ENCODE peak calls at places on chromosome 9, in five cellular contexts. One of them, this sample, is unnamed. For H3K9me2, the result is how much of the 10 kb centered on the place peaks cover.

GRCh38 chr9:9924369-9924768 is 688.4 kb downstream of the PTPRD start:
- DNase-seq in OCI-LY7: no peak
- DNase-seq in GM23338: no peak
- DNase-seq in MM.1S: peak
- DNase-seq in SK-N-SH: no peak
- DNase-seq in this sample: no peak

GRCh38 chr9:126474201-126474765 is 139.4 kb upstream of the LMX1B start:
- DNase-seq in OCI-LY7: no peak
- DNase-seq in GM23338: no peak
- DNase-seq in MM.1S: no peak
- DNase-seq in SK-N-SH: no peak
- DNase-seq in this sample: no peak

GRCh38 chr9:69502671-69503301 is 169.4 kb downstream of the APBA1 start:
- DNase-seq in OCI-LY7: no peak
- DNase-seq in GM23338: no peak
- DNase-seq in MM.1S: no peak
- DNase-seq in SK-N-SH: no peak
- DNase-seq in this sample: no peak

GRCh38 chr9:26326473-26327044 is 566.0 kb downstream of the CAAP1 start:
- DNase-seq in OCI-LY7: peak
- DNase-seq in GM23338: peak
- DNase-seq in MM.1S: peak
- DNase-seq in SK-N-SH: peak
- DNase-seq in this sample: peak

GRCh38 chr9:136093995-136094881 is 851 bp downstream of the NACC2 start:
- DNase-seq in OCI-LY7: no peak
- DNase-seq in GM23338: no peak
- DNase-seq in MM.1S: no peak
- DNase-seq in SK-N-SH: peak
- DNase-seq in this sample: no peak

GRCh38 chr9:95940265-95940664 is 64.8 kb downstream of the ERCC6L2 start:
- DNase-seq in OCI-LY7: no peak
- DNase-seq in GM23338: no peak
- DNase-seq in MM.1S: no peak
- DNase-seq in SK-N-SH: no peak
- DNase-seq in this sample: no peak

GRCh38 chr9:13411827-13412226 is 132.3 kb upstream of the MPDZ start:
- DNase-seq in OCI-LY7: no peak
- DNase-seq in GM23338: no peak
- DNase-seq in MM.1S: no peak
- DNase-seq in SK-N-SH: no peak
- DNase-seq in this sample: no peak

GRCh38 chr9:3475300-3476020 is 50.3 kb downstream of the RFX3 start:
- DNase-seq in OCI-LY7: no peak
- DNase-seq in GM23338: no peak
- DNase-seq in MM.1S: no peak
- DNase-seq in SK-N-SH: no peak
- DNase-seq in this sample: no peak

DNA sequence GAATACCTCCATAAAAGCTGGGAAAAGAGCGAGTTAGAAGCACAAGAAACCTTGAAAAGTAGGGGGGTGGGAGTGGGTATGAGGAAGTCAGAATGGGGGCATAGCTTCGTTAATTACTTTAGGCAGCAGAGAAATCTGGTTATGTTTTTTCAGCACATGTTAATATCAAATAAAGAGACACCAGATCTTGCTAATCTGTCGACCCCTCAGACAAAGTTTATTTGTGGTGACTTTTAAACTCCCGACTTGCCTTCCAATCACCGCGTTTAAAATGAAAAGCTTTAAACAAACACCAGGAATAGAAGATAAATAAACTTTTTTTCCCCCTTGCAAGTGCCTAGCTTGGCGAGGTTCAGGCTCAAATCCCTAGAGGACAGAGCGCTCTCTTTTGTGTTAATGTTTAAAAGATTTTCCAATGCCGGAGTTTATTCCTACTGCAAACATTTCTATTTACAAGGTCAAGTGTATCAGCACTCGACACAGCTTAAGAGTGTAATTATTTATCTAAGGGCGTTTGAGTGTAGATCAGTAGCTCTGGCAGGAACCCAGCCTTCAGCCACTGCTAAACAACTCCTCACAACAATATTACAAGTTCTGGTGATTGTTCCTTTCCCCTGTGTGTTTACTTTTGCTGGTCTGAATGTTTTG is 4.0 kb downstream of the GAS1 start:
- DNase-seq in OCI-LY7: no peak
- DNase-seq in GM23338: peak
- DNase-seq in MM.1S: no peak
- DNase-seq in SK-N-SH: no peak
- DNase-seq in this sample: no peak
- H3K4me3 ChIP-seq in OCI-LY7: no peak
- H3K4me3 ChIP-seq in GM23338: peak
- H3K4me3 ChIP-seq in MM.1S: no peak
- H3K4me3 ChIP-seq in SK-N-SH: no peak
- H3K4me3 ChIP-seq in this sample: no peak

DNA sequence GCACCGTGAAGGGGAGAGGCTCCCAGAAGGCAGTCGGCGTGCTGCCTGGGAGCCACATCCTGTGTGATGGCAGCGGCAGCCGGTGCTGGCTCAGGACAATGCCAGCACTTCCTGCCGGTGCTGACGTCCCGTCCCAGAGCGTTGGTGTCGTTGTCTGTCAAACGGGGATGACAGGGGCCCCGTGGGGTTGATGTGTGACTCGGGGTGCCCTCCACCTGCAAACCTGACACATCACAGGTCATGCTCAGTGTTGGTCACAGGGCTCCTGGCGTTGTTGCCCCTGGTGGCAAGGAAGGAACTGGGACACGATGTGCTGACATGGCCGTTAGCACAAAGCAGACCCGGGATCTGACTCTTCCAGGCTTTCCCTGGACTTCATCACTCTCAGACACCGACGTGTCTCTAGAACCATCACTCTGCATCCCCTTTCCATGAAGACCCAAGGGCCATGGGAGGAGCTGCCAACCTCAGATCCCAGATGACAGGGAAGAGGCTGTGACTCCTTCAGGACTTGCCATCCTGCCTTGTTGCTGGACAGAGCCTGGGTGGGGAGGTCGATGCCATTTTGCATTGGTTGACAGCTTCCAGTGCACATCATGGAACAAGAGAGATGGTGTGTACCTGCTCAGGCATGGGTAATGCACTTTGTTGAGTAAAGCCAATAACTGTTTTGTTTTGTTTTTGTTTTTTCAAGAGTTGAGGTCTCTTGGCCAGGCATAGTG is 21.5 kb downstream of the PLPP7 start:
- DNase-seq in OCI-LY7: peak
- DNase-seq in GM23338: peak
- DNase-seq in MM.1S: peak
- DNase-seq in SK-N-SH: no peak
- DNase-seq in this sample: no peak
- H2AFZ ChIP-seq in OCI-LY7: no peak
- H2AFZ ChIP-seq in GM23338: peak
- H2AFZ ChIP-seq in MM.1S: peak
- H2AFZ ChIP-seq in SK-N-SH: no peak
- H2AFZ ChIP-seq in this sample: no peak

GRCh38 chr9:134887686-134888602 is 7.3 kb downstream of the FCN2 start:
- DNase-seq in OCI-LY7: no peak
- DNase-seq in GM23338: no peak
- DNase-seq in MM.1S: no peak
- DNase-seq in SK-N-SH: no peak
- DNase-seq in this sample: no peak

GRCh38 chr9:134891016-134891589 is 10.5 kb downstream of the FCN2 start:
- DNase-seq in OCI-LY7: no peak
- DNase-seq in GM23338: no peak
- DNase-seq in MM.1S: no peak
- DNase-seq in SK-N-SH: no peak
- DNase-seq in this sample: no peak

GRCh38 chr9:134891713-134892112 is 11.1 kb downstream of the FCN2 start:
- DNase-seq in OCI-LY7: no peak
- DNase-seq in GM23338: no peak
- DNase-seq in MM.1S: no peak
- DNase-seq in SK-N-SH: no peak
- DNase-seq in this sample: no peak

GRCh38 chr9:134888603-134889195 is 8.1 kb downstream of the FCN2 start:
- DNase-seq in OCI-LY7: peak
- DNase-seq in GM23338: no peak
- DNase-seq in MM.1S: no peak
- DNase-seq in SK-N-SH: no peak
- DNase-seq in this sample: no peak

DNA sequence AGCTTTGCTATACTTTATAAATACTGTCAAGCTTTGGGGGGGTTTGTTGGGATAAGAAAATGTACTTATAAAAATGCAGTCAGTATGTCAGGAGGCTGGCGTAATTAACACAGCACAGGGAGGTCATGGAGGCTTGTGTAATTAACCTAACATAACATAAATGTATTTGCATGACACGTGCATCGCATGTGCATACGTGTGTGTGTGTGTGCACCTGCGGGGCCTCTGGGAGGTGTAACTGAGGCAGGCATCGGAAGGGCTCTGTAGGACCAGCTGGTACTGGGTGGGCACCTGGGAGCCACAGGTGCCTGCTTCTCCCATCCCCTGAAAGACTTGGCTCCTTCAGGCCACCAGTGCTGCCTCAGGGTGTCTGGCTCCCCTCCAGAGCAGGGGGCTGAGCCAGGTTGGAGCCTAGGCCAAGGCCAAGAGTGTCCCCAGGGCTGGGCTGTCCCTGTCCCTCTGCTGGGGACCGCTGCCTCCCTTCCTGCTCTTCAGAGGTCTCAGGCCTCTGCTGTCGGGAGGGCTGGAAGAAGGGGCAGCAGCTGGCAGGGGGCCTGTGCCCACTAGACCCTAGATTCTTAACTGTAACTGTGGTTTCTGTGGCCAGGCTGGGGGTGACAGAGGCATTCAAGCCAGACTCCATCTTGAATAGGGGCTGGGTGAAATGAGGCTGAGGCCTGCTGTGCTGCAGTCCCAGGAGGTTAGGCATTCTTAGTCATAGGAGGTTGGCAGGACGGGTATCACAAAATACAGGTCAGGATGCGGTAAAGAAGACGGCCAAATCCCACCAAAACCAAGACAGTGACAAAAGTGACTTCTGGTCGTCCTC is 9.0 kb downstream of the FCN2 start:
- DNase-seq in OCI-LY7: peak
- DNase-seq in GM23338: no peak
- DNase-seq in MM.1S: no peak
- DNase-seq in SK-N-SH: no peak
- DNase-seq in this sample: no peak
- H3K9me2 ChIP-seq in OCI-LY7: under half
- H3K9me2 ChIP-seq in GM23338: under half
- H3K9me2 ChIP-seq in MM.1S: under half
- H3K9me2 ChIP-seq in SK-N-SH: under half
- H3K9me2 ChIP-seq in this sample: under half

GRCh38 chr9:137305060-137305787 is 3.2 kb upstream of the NRARP start:
- DNase-seq in OCI-LY7: peak
- DNase-seq in GM23338: peak
- DNase-seq in MM.1S: peak
- DNase-seq in SK-N-SH: peak
- DNase-seq in this sample: peak
- H3K4me3 ChIP-seq in OCI-LY7: no peak
- H3K4me3 ChIP-seq in GM23338: no peak
- H3K4me3 ChIP-seq in MM.1S: peak
- H3K4me3 ChIP-seq in SK-N-SH: no peak
- H3K4me3 ChIP-seq in this sample: no peak

DNA sequence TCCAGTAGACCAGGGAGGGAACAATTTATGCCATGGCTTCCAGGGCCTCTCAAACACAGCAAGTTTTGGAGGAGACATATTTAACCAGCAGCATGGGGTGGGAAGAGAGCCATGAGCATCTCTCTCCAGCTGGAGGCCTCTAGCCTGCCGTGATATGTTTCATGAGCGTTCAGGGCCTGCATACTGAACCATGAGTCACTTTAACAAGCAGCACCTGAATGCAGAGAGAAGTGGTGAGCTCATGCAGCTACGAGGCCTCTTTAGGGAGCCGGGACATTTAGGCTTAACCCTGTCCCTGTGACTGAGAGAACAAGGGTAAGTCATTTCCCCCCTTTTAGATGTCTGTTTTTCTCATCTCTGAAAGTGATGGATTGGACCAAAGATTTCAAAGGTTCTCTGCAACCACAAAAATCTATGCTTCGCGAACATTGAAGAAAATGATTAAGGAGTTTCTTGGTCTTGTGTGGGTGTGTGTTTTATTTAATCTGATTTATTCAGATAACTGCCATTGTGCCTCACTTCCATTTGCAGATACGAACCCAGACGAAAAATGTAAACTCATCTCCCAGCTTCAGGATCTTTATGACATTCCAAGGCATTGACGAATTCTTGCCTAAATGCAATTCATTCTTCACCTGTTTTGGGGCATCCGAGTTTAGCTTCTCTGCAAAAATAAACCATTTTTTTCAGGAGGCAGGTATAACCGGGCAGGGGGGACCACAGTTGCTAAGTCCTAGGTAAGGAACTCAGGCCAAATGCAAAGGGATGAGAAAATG is 157.0 kb downstream of the GABBR2 start:
- DNase-seq in OCI-LY7: no peak
- DNase-seq in GM23338: no peak
- DNase-seq in MM.1S: no peak
- DNase-seq in SK-N-SH: no peak
- DNase-seq in this sample: peak
- H2AFZ ChIP-seq in OCI-LY7: no peak
- H2AFZ ChIP-seq in GM23338: no peak
- H2AFZ ChIP-seq in MM.1S: no peak
- H2AFZ ChIP-seq in SK-N-SH: no peak
- H2AFZ ChIP-seq in this sample: peak